ENCODE peak calls at places on chromosome 6, in nine cellular contexts. Z is fibroblast of mammary gland, P is cardiac fibroblast, G is uterus, S is hepatocyte, J is H1, I is right lobe of liver, E is transverse colon, B is lower leg skin. Y is an unnamed sample.

GRCh38 chr6:104784884-104785283 is 74.8 kb downstream of the HACE1 start:
- DNase-seq in B (no peak), S (no peak), E (no peak), G (no peak), J (no peak), Z (peak), P (peak), I (no peak), Y (no peak)

GRCh38 chr6:138001750-138002349 is 105.4 kb downstream of the PERP start:
- DNase-seq in P (peak), E (peak), Z (peak), I (peak), J (peak), S (peak), G (peak), B (peak), Y (peak)

GRCh38 chr6:51468704-51469103 is 618.7 kb downstream of the PKHD1 start:
- DNase-seq in S (no peak), P (no peak), I (no peak), E (no peak), Z (no peak), J (no peak), G (no peak), B (no peak), Y (no peak)

GRCh38 chr6:44396968-44397367 is 9.5 kb downstream of the CDC5L start:
- DNase-seq in I (peak), S (no peak), E (no peak), J (no peak), G (no peak), B (no peak), P (no peak), Z (no peak), Y (no peak)

GRCh38 chr6:69933239-69933638 is 66.9 kb downstream of the COL19A1 start:
- DNase-seq in S (no peak), Z (no peak), E (no peak), B (no peak), P (peak), G (no peak), I (no peak), J (no peak), Y (no peak)

GRCh38 chr6:79810153-79810806 is 137.1 kb downstream of the ELOVL4 start:
- DNase-seq in E (no peak), J (no peak), P (no peak), G (no peak), I (no peak), B (no peak), S (no peak), Z (peak), Y (no peak)

GRCh38 chr6:99739526-99739925 is 132.9 kb downstream of the PRDM13 start:
- DNase-seq in G (no peak), S (no peak), E (no peak), J (no peak), I (no peak), Z (no peak), P (no peak), B (no peak), Y (no peak)

GRCh38 chr6:109456710-109457595 is 1.4 kb upstream of the MICAL1 start:
- DNase-seq in S (no peak), P (peak), J (no peak), Z (peak), E (peak), G (peak), I (peak), B (peak), Y (peak)

GRCh38 chr6:85494551-85495337 is 44.9 kb downstream of the NT5E start:
- DNase-seq in B (no peak), S (peak), P (peak), E (no peak), G (no peak), J (no peak), Z (peak), I (no peak), Y (no peak)

GRCh38 chr6:115570326-115570725 is 490.4 kb downstream of the FRK start:
- DNase-seq in I (no peak), P (no peak), E (no peak), J (no peak), Z (no peak), G (no peak), S (no peak), B (no peak), Y (no peak)

GRCh38 chr6:28776269-28777146 is 147.3 kb downstream of the TRIM27 start:
- DNase-seq in E (no peak), J (no peak), I (no peak), B (no peak), Z (no peak), G (no peak), P (no peak), S (no peak), Y (no peak)

GRCh38 chr6:136249336-136249735 is 775 bp downstream of the MTFR2 start:
- DNase-seq in G (no peak), J (no peak), B (no peak), I (no peak), E (no peak), P (peak), Z (peak), S (no peak), Y (no peak)

GRCh38 chr6:111715321-111715720 is 109.6 kb upstream of the TRAF3IP2 start:
- DNase-seq in P (no peak), J (no peak), I (no peak), E (no peak), Z (no peak), S (no peak), B (peak), G (no peak), Y (no peak)

GRCh38 chr6:91538622-91539021 is 951.8 kb upstream of the MAP3K7 start:
- DNase-seq in B (no peak), S (no peak), J (no peak), Z (no peak), I (no peak), G (no peak), E (no peak), P (no peak), Y (no peak)

GRCh38 chr6:169798764-169799473 is 47.5 kb downstream of the ERMARD start:
- DNase-seq in E (no peak), B (peak), S (no peak), P (no peak), Z (no peak), G (no peak), J (no peak), I (peak), Y (no peak)

GRCh38 chr6:49423817-49424216 is 39.2 kb downstream of the MMUT start:
- DNase-seq in S (peak), P (peak), Z (peak), B (no peak), I (no peak), J (no peak), G (no peak), E (no peak), Y (no peak)

GRCh38 chr6:17813561-17813960 is 106.8 kb upstream of the NUP153 start:
- DNase-seq in I (no peak), P (no peak), S (no peak), E (no peak), B (no peak), G (no peak), J (no peak), Z (no peak), Y (no peak)
- H3K4me3 ChIP-seq in I (no peak), P (no peak), S (no peak), E (no peak), B (no peak), G (no peak), J (no peak), Z (no peak), Y (no peak)

DNA sequence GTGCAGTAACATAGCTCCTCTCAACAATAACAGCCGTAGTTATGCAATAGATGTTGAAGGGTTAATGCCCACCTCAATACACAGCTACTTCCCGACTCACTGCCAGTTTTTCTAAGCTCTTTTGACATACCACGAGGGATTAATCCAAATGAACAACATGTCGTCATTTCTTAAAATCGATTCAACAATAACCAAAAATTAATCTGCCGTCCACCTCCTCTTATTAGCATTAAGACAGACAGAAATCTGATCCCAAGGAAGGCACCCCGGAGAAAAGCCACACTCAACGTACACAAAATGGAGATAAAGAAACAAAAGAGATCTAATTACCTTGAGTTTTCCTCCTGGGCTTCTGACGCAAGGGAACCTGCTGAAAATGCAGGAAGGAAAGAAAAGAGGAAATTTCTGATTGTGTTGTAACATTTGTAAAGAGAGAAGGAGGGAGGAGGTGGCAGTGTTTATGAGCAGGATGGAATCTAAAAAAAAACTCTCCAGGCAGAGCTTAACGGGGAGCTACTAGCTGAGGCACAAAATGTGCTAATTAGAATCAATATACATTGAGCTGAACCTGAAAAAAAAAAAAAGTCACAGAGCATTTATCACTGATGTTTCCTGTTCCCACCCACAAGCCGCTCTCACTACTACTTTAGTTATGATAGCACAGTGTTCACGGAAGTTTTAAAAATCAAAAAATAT is 109.3 kb downstream of the IPCEF1 start:
- DNase-seq in Z (no peak), E (no peak), G (no peak), P (no peak), I (no peak), B (no peak), S (no peak), J (no peak), Y (no peak)
- H3K4me3 ChIP-seq in Z (no peak), E (no peak), G (no peak), P (no peak), I (peak), B (no peak), S (peak), J (peak), Y (no peak)

GRCh38 chr6:143936986-143937765 is 70.9 kb downstream of the PLAGL1 start:
- DNase-seq in G (no peak), B (no peak), P (no peak), E (no peak), J (no peak), S (no peak), Z (no peak), I (no peak), Y (no peak)
- H3K4me3 ChIP-seq in G (no peak), B (no peak), P (no peak), E (no peak), J (no peak), S (no peak), Z (no peak), I (no peak), Y (no peak)

GRCh38 chr6:148272084-148272483 is 70.6 kb upstream of the SASH1 start:
- DNase-seq in P (peak), J (no peak), B (no peak), I (no peak), Z (peak), G (no peak), E (no peak), S (peak), Y (no peak)
- H3K4me3 ChIP-seq in P (peak), J (no peak), B (no peak), I (no peak), Z (peak), G (no peak), E (no peak), S (no peak), Y (no peak)

GRCh38 chr6:21996425-21997207 is 300.2 kb downstream of the PRL start:
- DNase-seq in G (no peak), P (no peak), Z (no peak), S (no peak), I (no peak), J (no peak), B (no peak), E (no peak), Y (no peak)
- H3K4me3 ChIP-seq in G (no peak), P (no peak), Z (no peak), S (no peak), I (no peak), J (no peak), B (no peak), E (no peak), Y (no peak)

GRCh38 chr6:154822947-154823558 is 89.8 kb downstream of the SCAF8 start:
- DNase-seq in G (no peak), I (no peak), S (no peak), E (no peak), Z (no peak), J (no peak), P (no peak), B (no peak), Y (no peak)
- H3K4me3 ChIP-seq in G (no peak), I (no peak), S (no peak), E (no peak), Z (no peak), J (no peak), P (no peak), B (no peak), Y (no peak)